ENCODE peak calls at places on chromosomes 13 and 19, in nine cellular contexts. F is transverse colon; L is IMR-90; R is left ventricle myocardium inferior; J is CD4-positive, CD25-positive, alpha-beta regulatory T cell; K is adrenal gland; E is CD8-positive, alpha-beta memory T cell; N is effector memory CD4-positive, alpha-beta T cell; S is heart left ventricle. W is an unnamed sample.
A peak's percentile ranks its signal among the peaks of the same experiment; 100 is the strongest.

GRCh38 chr19:1591421-1592022 is 1.1 kb downstream of the MBD3 start:
- DNase-seq in L (no peak), F (no peak), J (no peak), N (no peak), R (no peak), E (no peak), S (no peak), K (no peak), W (no peak)

GRCh38 chr13:77176350-77176749 is 149.4 kb upstream of the FBXL3 start:
- DNase-seq in F (no peak), J (no peak), N (no peak), L (peak; percentile 89), E (no peak), S (no peak), K (no peak), R (no peak), W (peak; percentile 70)

GRCh38 chr13:29707876-29708543 is 112.5 kb upstream of the SLC7A1 start:
- DNase-seq in J (no peak), S (peak; percentile 33), L (peak; percentile 41), E (peak; percentile 22), N (peak; percentile 27), F (peak; percentile 48), R (no peak), K (no peak), W (peak; percentile 6)

GRCh38 chr13:79989251-79989661 is 351.7 kb downstream of the SPRY2 start:
- DNase-seq in J (no peak), R (no peak), F (peak; percentile 49), N (no peak), L (peak; percentile 56), K (no peak), E (no peak), S (no peak), W (peak; percentile 61)

GRCh38 chr13:36675213-36675536 is 1.4 kb downstream of the SERTM1 start:
- DNase-seq in S (no peak), N (no peak), J (no peak), R (no peak), K (no peak), F (no peak), L (no peak), E (no peak), W (no peak)

GRCh38 chr13:23673354-23673753 is 103.1 kb downstream of the TNFRSF19 start:
- DNase-seq in R (no peak), N (no peak), S (no peak), K (no peak), J (no peak), E (no peak), L (peak; percentile 99), F (no peak), W (peak; percentile 45)

GRCh38 chr19:58318297-58318696 is 8.5 kb upstream of the ZSCAN22 start:
- DNase-seq in F (no peak), K (no peak), J (no peak), E (no peak), S (no peak), R (no peak), N (no peak), L (no peak), W (no peak)

GRCh38 chr13:70108276-70108845 is at the start of gene KLHL1:
- DNase-seq in L (no peak), N (no peak), S (no peak), F (no peak), E (no peak), K (no peak), J (no peak), R (no peak), W (no peak)

GRCh38 chr19:33071887-33072286 is 7.2 kb upstream of the RHPN2 start:
- DNase-seq in L (no peak), J (no peak), N (no peak), S (no peak), K (no peak), R (no peak), E (no peak), F (peak; percentile 52), W (no peak)

GRCh38 chr13:39364797-39365468 is 238.1 kb downstream of the LHFPL6 start:
- DNase-seq in K (no peak), L (peak; percentile 48), N (no peak), J (no peak), E (no peak), F (no peak), S (no peak), R (no peak), W (peak; percentile 50)

GRCh38 chr19:45645631-45646344 is 6.6 kb upstream of the EML2 start:
- DNase-seq in K (peak; percentile 70), L (peak; percentile 80), E (peak; percentile 78), R (peak; percentile 82), F (peak; percentile 85), N (peak; percentile 68), S (peak; percentile 87), J (peak; percentile 76), W (no peak)

GRCh38 chr13:113187905-113188595 is 20.4 kb downstream of the PCID2 start:
- DNase-seq in R (no peak), L (peak; percentile 33), F (no peak), J (no peak), N (no peak), K (no peak), E (no peak), S (no peak), W (no peak)
- H3K27ac ChIP-seq in R (peak overlapping the region; percentile 82), L (peak overlapping the region; percentile 93), F (peak overlapping the region; percentile 22), J (no peak overlapping the region), N (no peak overlapping the region), K (peak overlapping the region; percentile 78), E (no peak overlapping the region), S (peak overlapping the region; percentile 2), W (peak overlapping the region; percentile 53)

DNA sequence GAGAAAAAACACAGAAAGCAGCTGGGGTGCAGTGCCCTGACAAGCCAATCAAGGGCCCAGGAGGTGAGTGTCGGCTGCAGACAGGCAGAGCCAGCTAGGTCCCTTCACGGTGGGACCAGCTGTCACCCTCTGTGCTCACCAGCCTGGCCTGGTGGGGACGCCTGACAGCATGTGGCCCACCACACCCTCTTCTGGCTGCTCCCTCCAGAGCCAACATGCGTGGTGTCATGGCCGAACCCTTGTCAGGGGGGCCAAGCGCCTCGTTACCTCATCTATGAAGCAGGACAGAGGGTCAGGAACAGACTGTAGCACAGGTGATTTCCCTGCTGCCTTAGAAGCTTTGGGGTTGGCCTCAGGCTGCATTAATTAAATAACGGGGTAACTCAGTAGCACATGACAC is 40.0 kb upstream of the ISYNA1 start:
- DNase-seq in K (no peak), N (no peak), J (no peak), F (no peak), L (no peak), R (no peak), S (no peak), E (no peak), W (no peak)
- H3K27ac ChIP-seq in K (peak overlapping the region; percentile 72), N (peak overlapping the region; percentile 62), J (peak overlapping the region; percentile 51), F (peak overlapping the region; percentile 88), L (peak overlapping the region; percentile 90), R (peak overlapping the region; percentile 86), S (peak overlapping the region; percentile 83), E (peak overlapping the region; percentile 51), W (peak overlapping the region; percentile 65)

GRCh38 chr19:37719111-37719926 is at the start of gene ZNF607:
- DNase-seq in N (peak; percentile 73), J (peak; percentile 55), S (peak; percentile 92), L (peak; percentile 84), R (peak; percentile 88), F (peak; percentile 92), E (peak; percentile 80), K (peak; percentile 90), W (peak; percentile 77)

GRCh38 chr19:37716140-37716539 is 3.4 kb downstream of the ZNF607 start:
- DNase-seq in E (no peak), F (no peak), L (no peak), R (no peak), J (no peak), N (no peak), K (no peak), S (no peak), W (no peak)

GRCh38 chr19:37719927-37720265 is 335 bp upstream of the ZNF607 start:
- DNase-seq in R (no peak), L (no peak), F (no peak), N (no peak), K (no peak), J (no peak), E (no peak), S (no peak), W (no peak)

GRCh38 chr19:37718357-37718756 is 1.2 kb downstream of the ZNF607 start:
- DNase-seq in K (no peak), E (no peak), F (no peak), R (no peak), S (no peak), L (no peak), N (no peak), J (no peak), W (no peak)
- H3K27ac ChIP-seq in K (no peak overlapping the region), E (no peak overlapping the region), F (no peak overlapping the region), R (peak overlapping the region; percentile 87), S (no peak overlapping the region), L (no peak overlapping the region), N (no peak overlapping the region), J (no peak overlapping the region), W (no peak overlapping the region)

GRCh38 chr19:16371540-16371986 is 46.9 kb downstream of the KLF2 start:
- DNase-seq in R (peak; percentile 55), E (peak; percentile 97), F (peak; percentile 90), S (peak; percentile 71), N (peak; percentile 87), J (peak; percentile 87), K (peak; percentile 44), L (no peak), W (no peak)

GRCh38 chr19:16373539-16373938 is 48.9 kb downstream of the KLF2 start:
- DNase-seq in J (no peak), K (peak; percentile 54), F (no peak), L (peak; percentile 83), S (no peak), E (no peak), R (peak; percentile 16), N (no peak), W (no peak)

GRCh38 chr19:16373079-16373478 is 48.5 kb downstream of the KLF2 start:
- DNase-seq in R (peak; percentile 11), N (no peak), J (no peak), L (no peak), E (no peak), F (no peak), S (no peak), K (no peak), W (no peak)

GRCh38 chr19:16370671-16371391 is 46.2 kb downstream of the KLF2 start:
- DNase-seq in K (no peak), F (no peak), R (peak; percentile 14), L (no peak), N (no peak), E (peak; percentile 56), J (no peak), S (no peak), W (no peak)

DNA sequence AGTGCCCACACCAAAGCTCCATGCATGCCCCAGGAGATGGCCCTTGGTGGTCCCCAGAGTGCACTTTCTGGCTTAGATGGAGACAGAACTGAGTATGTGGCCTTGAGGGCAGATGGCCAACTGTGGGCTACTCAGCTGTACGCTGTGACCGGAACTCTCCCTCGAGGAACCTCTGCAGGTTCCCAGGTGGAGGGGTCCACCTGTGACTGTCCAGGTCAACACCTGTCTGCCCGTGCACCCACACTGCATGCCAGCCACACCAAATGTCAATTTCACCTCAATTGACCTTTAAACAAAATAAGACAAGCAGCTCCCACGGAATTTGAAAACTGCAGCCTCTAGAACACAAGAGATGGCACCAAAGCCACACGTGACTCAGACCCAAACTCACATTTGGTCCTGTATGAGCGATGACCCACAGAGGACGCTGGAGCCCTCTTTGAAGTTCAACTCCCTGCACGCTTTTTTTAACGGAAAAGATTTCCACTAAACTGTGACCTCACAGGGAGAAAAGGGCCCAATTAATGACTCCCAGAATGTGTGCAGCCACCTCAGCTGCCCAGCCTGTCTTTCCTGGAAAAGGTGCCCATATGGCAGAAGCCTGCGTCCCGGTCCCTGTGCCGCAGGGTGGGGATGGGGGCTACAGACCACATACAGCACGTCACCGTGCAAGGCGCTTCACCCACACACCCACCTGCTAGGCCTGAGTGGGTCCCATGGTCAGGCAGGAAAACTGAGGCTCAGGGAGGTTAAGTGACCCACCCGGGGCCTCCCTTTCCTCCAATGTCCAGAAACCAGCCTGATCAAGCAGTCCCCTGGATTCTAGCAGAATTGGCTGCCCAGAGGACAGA is 47.7 kb downstream of the KLF2 start:
- DNase-seq in K (no peak), R (peak; percentile 11), L (no peak), F (no peak), J (no peak), E (no peak), S (no peak), N (no peak), W (no peak)
- H3K27ac ChIP-seq in K (no peak overlapping the region), R (peak overlapping the region; percentile 55), L (no peak overlapping the region), F (peak overlapping the region; percentile 78), J (peak overlapping the region; percentile 93), E (peak overlapping the region; percentile 84), S (no peak overlapping the region), N (peak overlapping the region; percentile 95), W (no peak overlapping the region)